ENCODE peak calls at places on chromosomes 7 and 10, in eight cellular contexts. S is body of pancreas, I is lower lobe of right lung, O is MM.1S, N is HFFc6, V is MCF 10A, R is WTC11, K is left ventricle myocardium inferior. C is an unnamed sample.
A peak's percentile ranks its signal among the peaks of the same experiment; 100 is the strongest.

GRCh38 chr10:3889961-3890522 is 105.0 kb upstream of the KLF6 start:
- DNase-seq in S (no peak), I (no peak), O (no peak), N (peak; percentile 35), V (peak; percentile 40), R (no peak), K (no peak), C (peak; percentile 50)

GRCh38 chr10:78296794-78297193 is 263.1 kb downstream of the RPS24 start:
- DNase-seq in S (no peak), I (no peak), O (no peak), N (no peak), V (no peak), R (no peak), K (no peak), C (no peak)

GRCh38 chr10:71486465-71487114 is 89.9 kb downstream of the CDH23 start:
- DNase-seq in S (peak; percentile 35), I (peak; percentile 74), O (peak; percentile 32), N (peak; percentile 8), V (peak; percentile 54), R (peak; percentile 90), K (peak; percentile 50), C (peak; percentile 83)

GRCh38 chr10:67402620-67403019 is 293.4 kb downstream of the CTNNA3 start:
- DNase-seq in S (no peak), I (no peak), O (no peak), N (no peak), V (no peak), R (no peak), K (no peak), C (no peak)

GRCh38 chr7:128775744-128776474 is at the start of gene OPN1SW:
- DNase-seq in S (no peak), I (no peak), O (no peak), N (no peak), V (no peak), R (no peak), K (no peak), C (no peak)

GRCh38 chr7:151243411-151244155 is 4.9 kb downstream of the SMARCD3 start:
- DNase-seq in S (no peak), I (peak; percentile 43), O (peak; percentile 75), N (no peak), V (no peak), R (no peak), K (no peak), C (no peak)

GRCh38 chr7:133794490-133794889 is 332.6 kb upstream of the LRGUK start:
- DNase-seq in S (no peak), I (no peak), O (no peak), N (peak; percentile 7), V (peak; percentile 40), R (no peak), K (no peak), C (no peak)

GRCh38 chr10:75146780-75147179 is 35.3 kb downstream of the SAMD8 start:
- DNase-seq in S (no peak), I (no peak), O (no peak), N (no peak), V (no peak), R (no peak), K (no peak), C (no peak)

GRCh38 chr7:194996-195829 is 2.8 kb downstream of the FAM20C start:
- DNase-seq in S (no peak), I (no peak), O (no peak), N (no peak), V (peak; percentile 38), R (no peak), K (no peak), C (no peak)

GRCh38 chr7:117098457-117098856 is 145.2 kb downstream of the ST7 start:
- DNase-seq in S (no peak), I (no peak), O (no peak), N (peak; percentile 94), V (peak; percentile 42), R (no peak), K (no peak), C (no peak)

GRCh38 chr10:102140913-102141540 is 8.2 kb downstream of the PPRC1 start:
- DNase-seq in S (no peak), I (no peak), O (no peak), N (no peak), V (no peak), R (no peak), K (no peak), C (no peak)

GRCh38 chr10:119502214-119502613 is 40.3 kb downstream of the RGS10 start:
- DNase-seq in S (peak; percentile 11), I (no peak), O (no peak), N (no peak), V (no peak), R (no peak), K (no peak), C (no peak)

GRCh38 chr10:107034023-107034422 is 130.5 kb downstream of the SORCS1 start:
- DNase-seq in S (no peak), I (no peak), O (no peak), N (no peak), V (no peak), R (no peak), K (no peak), C (no peak)

GRCh38 chr7:94882891-94883290 is 24.5 kb upstream of the PPP1R9A start:
- DNase-seq in S (no peak), I (no peak), O (no peak), N (no peak), V (peak; percentile 23), R (no peak), K (no peak), C (no peak)

GRCh38 chr7:1668486-1668931 is 1.6 kb upstream of the ELFN1 start:
- DNase-seq in S (peak; percentile 14), I (peak; percentile 35), O (no peak), N (no peak), V (no peak), R (no peak), K (peak; percentile 49), C (no peak)

GRCh38 chr10:80108576-80109239 is 23.8 kb upstream of the PLAC9 start:
- DNase-seq in S (no peak), I (no peak), O (no peak), N (no peak), V (no peak), R (no peak), K (no peak), C (no peak)

GRCh38 chr10:115898242-115898641 is 374.8 kb downstream of the GFRA1 start:
- DNase-seq in S (no peak), I (no peak), O (no peak), N (no peak), V (peak; percentile 6), R (no peak), K (no peak), C (no peak)

GRCh38 chr7:26898917-26899316 is 34.5 kb upstream of the SKAP2 start:
- DNase-seq in S (no peak), I (no peak), O (no peak), N (no peak), V (peak; percentile 22), R (no peak), K (no peak), C (no peak)

GRCh38 chr10:100100651-100101525 is 19.2 kb upstream of the CPN1 start:
- DNase-seq in S (no peak), I (no peak), O (no peak), N (peak; percentile 63), V (peak; percentile 61), R (no peak), K (no peak), C (no peak)

GRCh38 chr10:50472914-50473313 is 150.8 kb downstream of the SGMS1 start:
- DNase-seq in S (no peak), I (no peak), O (no peak), N (no peak), V (no peak), R (no peak), K (no peak), C (no peak)

GRCh38 chr7:97018126-97018601 is 6.5 kb downstream of the DLX5 start:
- DNase-seq in S (no peak), I (no peak), O (no peak), N (no peak), V (no peak), R (no peak), K (no peak), C (no peak)

GRCh38 chr7:97015279-97015678 is 9.4 kb downstream of the DLX5 start:
- DNase-seq in S (no peak), I (no peak), O (no peak), N (no peak), V (no peak), R (no peak), K (no peak), C (no peak)

GRCh38 chr7:97015787-97016391 is 8.7 kb downstream of the DLX5 start:
- DNase-seq in S (no peak), I (no peak), O (no peak), N (no peak), V (no peak), R (no peak), K (no peak), C (no peak)

GRCh38 chr7:97017197-97018125 is 7.2 kb downstream of the DLX5 start:
- DNase-seq in S (no peak), I (no peak), O (no peak), N (no peak), V (no peak), R (no peak), K (no peak), C (no peak)

GRCh38 chr7:97016392-97017196 is 8.0 kb downstream of the DLX5 start:
- DNase-seq in S (no peak), I (no peak), O (no peak), N (no peak), V (no peak), R (peak; percentile 80), K (no peak), C (no peak)
- TF ChIP-seq CTCF in S (no peak), I (no peak), O (no peak), N (no peak), V (no peak), R (no peak), K (no peak), C (no peak)

GRCh38 chr7:115850774-115851173 is 179.8 kb downstream of the TFEC start:
- DNase-seq in S (no peak), I (no peak), O (no peak), N (no peak), V (no peak), R (no peak), K (no peak), C (no peak)

DNA sequence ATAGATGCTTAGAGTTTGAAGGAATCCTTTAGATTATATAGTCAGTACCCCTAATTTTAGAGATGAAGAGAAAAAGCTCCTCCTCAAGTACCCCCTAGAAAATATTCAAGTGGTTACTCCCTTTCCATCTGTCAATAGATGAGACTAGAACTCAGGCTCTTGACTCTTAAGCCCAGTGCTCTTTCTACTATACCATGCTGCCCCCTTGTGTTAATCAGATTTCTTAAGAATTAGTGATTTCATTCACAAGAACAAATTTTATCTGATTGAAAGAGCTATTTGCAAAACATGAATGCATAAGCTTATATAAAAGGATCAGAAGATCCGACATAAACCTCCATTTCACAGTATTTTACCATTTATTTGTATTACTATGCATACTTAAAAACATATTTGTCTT is 179.3 kb downstream of the TFEC start:
- DNase-seq in S (no peak), I (no peak), O (peak; percentile 82), N (peak; percentile 44), V (peak; percentile 50), R (no peak), K (no peak), C (peak; percentile 6)
- TF ChIP-seq CTCF in S (no peak), I (peak; percentile 41), O (peak; percentile 69), N (peak; percentile 82), V (peak; percentile 35), R (peak; percentile 23), K (peak; percentile 36), C (peak; percentile 41)

GRCh38 chr10:10892290-10892875 is 125.3 kb upstream of the CELF2 start:
- DNase-seq in S (no peak), I (no peak), O (no peak), N (no peak), V (no peak), R (no peak), K (no peak), C (no peak)
- TF ChIP-seq CTCF in S (no peak), I (no peak), O (no peak), N (no peak), V (no peak), R (no peak), K (no peak), C (no peak)

GRCh38 chr7:135519871-135520270 is 10.0 kb upstream of the CNOT4 start:
- DNase-seq in S (no peak), I (no peak), O (no peak), N (no peak), V (no peak), R (no peak), K (no peak), C (no peak)
- TF ChIP-seq CTCF in S (no peak), I (no peak), O (no peak), N (no peak), V (no peak), R (no peak), K (no peak), C (no peak)

C was measured in Calu3.